ENCODE peak calls at places on chromosomes 11 and 22, in four cellular contexts. One of them, this sample, is unnamed.

GRCh38 chr11:416051-416756 is 1.4 kb upstream of the SIGIRR start:
- DNase-seq in iPS DF 6.9: no peak
- DNase-seq in DND-41: no peak
- DNase-seq in NCI-H510A: no peak
- DNase-seq in this sample: no peak

GRCh38 chr11:73931039-73931645 is 19.7 kb upstream of the DNAJB13 start:
- DNase-seq in iPS DF 6.9: peak
- DNase-seq in DND-41: peak
- DNase-seq in NCI-H510A: no peak
- DNase-seq in this sample: peak

GRCh38 chr22:27857441-27857840 is 55.9 kb upstream of the MN1 start:
- DNase-seq in iPS DF 6.9: no peak
- DNase-seq in DND-41: no peak
- DNase-seq in NCI-H510A: no peak
- DNase-seq in this sample: no peak

GRCh38 chr22:22185844-22186499 is 58.6 kb upstream of the VPREB1 start:
- DNase-seq in iPS DF 6.9: no peak
- DNase-seq in DND-41: no peak
- DNase-seq in NCI-H510A: no peak
- DNase-seq in this sample: no peak

GRCh38 chr11:130313383-130314183 is 1.1 kb downstream of the ZBTB44 start:
- DNase-seq in iPS DF 6.9: no peak
- DNase-seq in DND-41: no peak
- DNase-seq in NCI-H510A: no peak
- DNase-seq in this sample: no peak

GRCh38 chr11:27563201-27563600 is 56.6 kb upstream of the LIN7C start:
- DNase-seq in iPS DF 6.9: no peak
- DNase-seq in DND-41: no peak
- DNase-seq in NCI-H510A: no peak
- DNase-seq in this sample: no peak

GRCh38 chr11:121687961-121688566 is 235.3 kb upstream of the SORL1-AS1 start:
- DNase-seq in iPS DF 6.9: peak
- DNase-seq in DND-41: no peak
- DNase-seq in NCI-H510A: no peak
- DNase-seq in this sample: no peak

GRCh38 chr11:43988040-43988793 is 45.8 kb downstream of the C11orf96 start:
- DNase-seq in iPS DF 6.9: no peak
- DNase-seq in DND-41: no peak
- DNase-seq in NCI-H510A: no peak
- DNase-seq in this sample: no peak

GRCh38 chr11:109733245-109733644 is 311.3 kb downstream of the C11orf87 start:
- DNase-seq in iPS DF 6.9: no peak
- DNase-seq in DND-41: no peak
- DNase-seq in NCI-H510A: no peak
- DNase-seq in this sample: no peak

GRCh38 chr11:119484741-119485605 is 62.0 kb upstream of the THY1 start:
- DNase-seq in iPS DF 6.9: no peak
- DNase-seq in DND-41: peak
- DNase-seq in NCI-H510A: no peak
- DNase-seq in this sample: peak